ENCODE peak calls at places on chromosomes 12 and 14, in seven cellular contexts. D is fibroblast of the conjunctiva; B is skeletal muscle cell; J is effector CD8-positive, alpha-beta T cell; N is stromal cell of bone marrow; Q is sciatic nerve; L is dorsolateral prefrontal cortex. W is an unnamed sample.

GRCh38 chr14:99349721-99350495 is 77.9 kb upstream of the BCL11B start:
- DNase-seq in N (no peak), Q (no peak), D (no peak), L (no peak), B (no peak), J (no peak), W (no peak)

GRCh38 chr12:47097276-47097896 is 17.6 kb upstream of the AMIGO2 start:
- DNase-seq in L (no peak), B (no peak), J (no peak), D (no peak), Q (no peak), N (no peak), W (no peak)

GRCh38 chr12:42201061-42201460 is 37.0 kb downstream of the YAF2 start:
- DNase-seq in J (no peak), N (no peak), D (no peak), L (no peak), B (no peak), Q (no peak), W (no peak)

GRCh38 chr12:76627346-76628135 is 68.0 kb upstream of the OSBPL8 start:
- DNase-seq in J (no peak), L (no peak), B (no peak), N (no peak), D (no peak), Q (no peak), W (no peak)

GRCh38 chr12:38149395-38150073 is 167.0 kb upstream of the ALG10B start:
- DNase-seq in Q (no peak), B (no peak), N (no peak), D (no peak), J (no peak), L (no peak), W (no peak)

GRCh38 chr14:79820866-79821535 is 390.3 kb downstream of the DIO2 start:
- DNase-seq in L (no peak), J (no peak), Q (no peak), D (no peak), N (no peak), B (no peak), W (no peak)

GRCh38 chr12:122669397-122670070 is 33.6 kb downstream of the HCAR2 start:
- DNase-seq in B (peak), D (peak), N (peak), Q (no peak), L (no peak), J (no peak), W (peak)

GRCh38 chr14:99586761-99587462 is 17.1 kb downstream of the CCDC85C start:
- DNase-seq in N (no peak), J (no peak), B (no peak), D (no peak), Q (no peak), L (no peak), W (no peak)

GRCh38 chr12:48779869-48780268 is 9.0 kb downstream of the ADCY6 start:
- DNase-seq in N (peak), D (peak), J (no peak), Q (no peak), L (no peak), B (peak), W (peak)

GRCh38 chr14:64176330-64176729 is 117.8 kb downstream of the ESR2 start:
- DNase-seq in D (no peak), Q (no peak), L (no peak), B (no peak), J (no peak), N (no peak), W (no peak)

GRCh38 chr12:124175731-124176130 is 119.2 kb upstream of the RFLNA start:
- DNase-seq in J (no peak), L (no peak), N (no peak), D (no peak), B (no peak), Q (no peak), W (no peak)

GRCh38 chr14:77302926-77303325 is 17.8 kb downstream of the POMT2 start:
- DNase-seq in D (no peak), N (no peak), Q (no peak), B (no peak), L (no peak), J (no peak), W (no peak)

GRCh38 chr12:131865196-131865875 is 29.1 kb upstream of the ULK1 start:
- DNase-seq in Q (no peak), N (no peak), B (no peak), D (no peak), J (no peak), L (no peak), W (no peak)

GRCh38 chr14:29274890-29275651 is 508.5 kb downstream of the FOXG1 start:
- DNase-seq in Q (no peak), B (no peak), D (no peak), N (no peak), L (no peak), J (no peak), W (no peak)